ENCODE peak calls at places on chromosomes 11 and 22, in four cellular contexts. R, G, H and W are unnamed samples.
A peak's percentile ranks its signal among the peaks of the same experiment; 100 is the strongest.

GRCh38 chr11:34305095-34305692 is 52.6 kb downstream of the ABTB2 start:
- DNase-seq in R (peak; percentile 39), G (no peak), H (no peak), W (no peak)

GRCh38 chr22:44752285-44753188 is at the start of gene ARHGAP8:
- DNase-seq in R (no peak), G (no peak), H (peak; percentile 72), W (no peak)

GRCh38 chr11:11998091-11998781 is 10.2 kb downstream of the DKK3 start:
- DNase-seq in R (peak; percentile 95), G (peak; percentile 94), H (no peak), W (no peak)

GRCh38 chr11:126355926-126356897 is 726 bp downstream of the ST3GAL4 start:
- DNase-seq in R (no peak), G (peak; percentile 55), H (peak; percentile 71), W (no peak)

GRCh38 chr22:38756631-38757463 is 1.0 kb upstream of the SUN2 start:
- DNase-seq in R (no peak), G (no peak), H (no peak), W (no peak)

GRCh38 chr11:37500425-37500824 is 902.4 kb upstream of the RAG2 start:
- DNase-seq in R (peak; percentile 31), G (no peak), H (no peak), W (no peak)

GRCh38 chr11:3127706-3128355 is 37.3 kb downstream of the OSBPL5 start:
- DNase-seq in R (no peak), G (no peak), H (no peak), W (no peak)

GRCh38 chr11:130213143-130213978 is 53.8 kb downstream of the ST14 start:
- DNase-seq in R (peak; percentile 6), G (peak; percentile 35), H (peak; percentile 96), W (peak; percentile 67)

GRCh38 chr22:29329581-29329980 is 14.1 kb upstream of the RASL10A start:
- DNase-seq in R (no peak), G (no peak), H (no peak), W (no peak)

GRCh38 chr11:109795234-109795633 is 298.0 kb upstream of the ZC3H12C start:
- DNase-seq in R (peak; percentile 59), G (peak; percentile 24), H (no peak), W (no peak)

GRCh38 chr22:45731798-45732495 is 60.3 kb downstream of the ATXN10 start:
- DNase-seq in R (peak; percentile 47), G (peak; percentile 47), H (no peak), W (no peak)

GRCh38 chr22:49697047-49697446 is 130.6 kb downstream of the BRD1 start:
- DNase-seq in R (no peak), G (no peak), H (no peak), W (no peak)

GRCh38 chr22:45709004-45709739 is 37.5 kb downstream of the ATXN10 start:
- DNase-seq in R (peak; percentile 79), G (peak; percentile 64), H (no peak), W (no peak)

GRCh38 chr11:78127408-78127807 is 12.0 kb downstream of the ALG8 start:
- DNase-seq in R (no peak), G (no peak), H (no peak), W (no peak)

GRCh38 chr11:84795698-84796097 is 831.4 kb downstream of the DLG2 start:
- DNase-seq in R (no peak), G (no peak), H (no peak), W (no peak)

GRCh38 chr11:131674051-131674755 is 303.8 kb downstream of the NTM start:
- DNase-seq in R (peak; percentile 86), G (peak; percentile 68), H (peak; percentile 96), W (peak; percentile 64)

GRCh38 chr22:20245577-20246367 is 22.3 kb downstream of the RTN4R start:
- DNase-seq in R (no peak), G (no peak), H (no peak), W (no peak)

GRCh38 chr11:122232985-122233384 is 117.0 kb upstream of the BLID start:
- DNase-seq in R (no peak), G (no peak), H (no peak), W (no peak)

GRCh38 chr11:95897731-95898130 is 26.2 kb downstream of the MTMR2 start:
- DNase-seq in R (peak; percentile 77), G (peak; percentile 34), H (no peak), W (no peak)

GRCh38 chr11:106447631-106448191 is 370.2 kb downstream of the AASDHPPT start:
- DNase-seq in R (no peak), G (peak; percentile 23), H (no peak), W (no peak)

GRCh38 chr11:71197096-71197495 is 55.3 kb downstream of the SHANK2 start:
- DNase-seq in R (no peak), G (peak; percentile 82), H (no peak), W (no peak)

GRCh38 chr11:71247551-71248250 is 4.7 kb downstream of the SHANK2 start:
- DNase-seq in R (no peak), G (peak; percentile 26), H (no peak), W (no peak)

GRCh38 chr11:134228625-134229024 is 4.2 kb downstream of the VPS26B start:
- DNase-seq in R (no peak), G (no peak), H (no peak), W (no peak)

GRCh38 chr22:19889951-19890350 is 35.3 kb upstream of the GNB1L start:
- DNase-seq in R (no peak), G (no peak), H (no peak), W (no peak)

GRCh38 chr11:42802211-42802918 is 509.4 kb upstream of the API5 start:
- DNase-seq in R (no peak), G (no peak), H (no peak), W (no peak)
- H2BK5ac ChIP-seq in R (no peak overlapping the region), G (no peak overlapping the region), H (no peak overlapping the region), W (no peak overlapping the region)

DNA sequence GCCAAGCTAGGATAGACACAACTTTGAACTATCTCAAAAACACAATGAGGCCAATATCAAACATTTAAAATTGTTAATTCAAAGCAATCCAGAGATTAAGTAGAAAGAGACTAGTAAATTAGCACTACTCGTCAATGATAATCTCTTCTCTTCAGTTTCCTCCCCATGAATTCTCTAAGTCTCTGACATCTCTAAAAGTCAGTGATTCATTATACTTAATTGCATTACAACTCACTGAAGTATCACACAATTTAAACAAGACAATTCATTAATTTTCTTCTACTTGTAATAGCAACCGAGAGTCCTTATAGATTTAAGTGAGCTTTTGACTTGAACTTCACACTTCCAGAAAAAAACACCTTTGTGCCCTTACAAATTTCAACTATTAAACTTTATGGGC is 4.3 kb downstream of the DDX6 start:
- DNase-seq in R (no peak), G (no peak), H (no peak), W (no peak)
- H3K9ac ChIP-seq in R (no peak overlapping the region), G (peak overlapping the region; percentile 50), H (no peak overlapping the region), W (no peak overlapping the region)

DNA sequence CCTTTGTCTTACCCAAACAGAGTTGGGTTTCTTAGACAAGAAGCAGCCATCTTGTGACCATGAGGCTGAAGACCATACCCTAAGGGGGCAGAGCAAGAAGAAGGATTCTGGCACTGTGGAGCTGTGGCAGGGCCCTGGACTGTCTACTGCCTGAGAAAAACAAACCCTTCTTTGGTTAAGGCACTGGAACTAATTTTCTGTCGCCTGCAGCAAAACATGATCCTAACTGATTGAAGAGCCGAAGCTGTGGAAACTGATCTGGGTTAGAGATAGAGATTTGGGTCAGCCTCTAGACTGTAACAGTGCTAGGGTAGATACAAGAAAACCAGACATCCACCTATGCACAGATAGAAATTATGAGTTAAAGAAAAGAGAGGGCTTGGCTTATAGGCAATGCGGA is 11.3 kb upstream of the ACER3 start:
- DNase-seq in R (no peak), G (no peak), H (no peak), W (no peak)
- H4K91ac ChIP-seq in R (no peak overlapping the region), G (no peak overlapping the region), H (no peak overlapping the region), W (no peak overlapping the region)

GRCh38 chr11:100785148-100785983 is 98.3 kb downstream of the ARHGAP42 start:
- DNase-seq in R (no peak), G (no peak), H (no peak), W (no peak)
- H2BK5ac ChIP-seq in R (no peak overlapping the region), G (no peak overlapping the region), H (no peak overlapping the region), W (no peak overlapping the region)

DNA sequence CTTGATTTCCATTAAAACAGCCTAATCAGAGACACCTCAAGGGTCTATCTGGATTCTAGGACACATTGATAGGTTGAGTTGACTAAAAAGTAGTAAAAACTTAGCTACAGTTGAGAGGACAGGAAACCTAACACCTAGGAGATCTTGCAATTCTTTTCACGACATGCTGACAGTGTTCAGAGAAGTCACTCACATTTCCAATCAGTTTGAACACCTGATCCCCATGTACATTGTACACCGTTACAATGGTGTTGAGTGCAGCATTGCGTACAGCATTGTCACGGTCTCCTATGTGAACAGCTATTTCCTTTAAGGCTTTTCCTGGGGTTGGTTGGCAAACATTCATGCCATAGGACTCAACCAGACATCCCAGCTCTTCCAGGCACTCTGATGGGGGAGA is 42.8 kb downstream of the F2 start:
- DNase-seq in R (no peak), G (no peak), H (no peak), W (no peak)
- H3K9ac ChIP-seq in R (no peak overlapping the region), G (no peak overlapping the region), H (no peak overlapping the region), W (no peak overlapping the region)

GRCh38 chr22:40653361-40653760 is 16.8 kb upstream of the MRTFA start:
- DNase-seq in R (no peak), G (no peak), H (no peak), W (no peak)
- H4K91ac ChIP-seq in R (no peak overlapping the region), G (no peak overlapping the region), H (no peak overlapping the region), W (no peak overlapping the region)

GRCh38 chr11:112215621-112216020 is 10.6 kb upstream of the PTS start:
- DNase-seq in R (no peak), G (no peak), H (no peak), W (no peak)
- H2BK5ac ChIP-seq in R (peak overlapping the region; percentile 74), G (no peak overlapping the region), H (no peak overlapping the region), W (no peak overlapping the region)